ENCODE peak calls at places on chromosomes 3 and 15, in seven cellular contexts. C is NCI-H1092 treated with DMSO at 0.1 percent for 48 hours, D is glutamatergic neuron, H is neural crest cell, L is AML-193, F is osteocyte, Z is mesothelial cell of epicardium. M is an unnamed sample.
A peak's percentile ranks its signal among the peaks of the same experiment; 100 is the strongest.

GRCh38 chr3:186469525-186469924 is 74.7 kb downstream of the CRYGS start:
- DNase-seq in C (no peak), D (no peak), H (no peak), L (no peak), F (peak; percentile 32), Z (no peak), M (no peak)

GRCh38 chr3:179898024-179898423 is 138.7 kb downstream of the PEX5L start:
- DNase-seq in C (no peak), D (peak; percentile 24), H (peak; percentile 14), L (no peak), F (no peak), Z (no peak), M (no peak)

GRCh38 chr3:2978977-2979732 is 131.0 kb downstream of the IL5RA start:
- DNase-seq in C (no peak), D (no peak), H (no peak), L (no peak), F (no peak), Z (no peak), M (no peak)

GRCh38 chr3:47512416-47513124 is 942 bp downstream of the ELP6 start:
- DNase-seq in C (peak; percentile 12), D (peak; percentile 24), H (peak; percentile 12), L (peak; percentile 15), F (no peak), Z (no peak), M (peak; percentile 74)

GRCh38 chr3:66394261-66395249 is 106.3 kb downstream of the LRIG1 start:
- DNase-seq in C (no peak), D (no peak), H (no peak), L (no peak), F (no peak), Z (no peak), M (no peak)

GRCh38 chr3:32472716-32473115 is 29.9 kb downstream of the CMTM6 start:
- DNase-seq in C (no peak), D (no peak), H (no peak), L (no peak), F (no peak), Z (no peak), M (no peak)

GRCh38 chr15:96494530-96494929 is 164.0 kb downstream of the NR2F2 start:
- DNase-seq in C (no peak), D (no peak), H (no peak), L (peak; percentile 95), F (peak; percentile 66), Z (no peak), M (no peak)

GRCh38 chr3:54093849-54094248 is 28.5 kb upstream of the CACNA2D3 start:
- DNase-seq in C (no peak), D (no peak), H (no peak), L (no peak), F (no peak), Z (no peak), M (no peak)

GRCh38 chr15:25971053-25971452 is 107.9 kb upstream of the ATP10A start:
- DNase-seq in C (no peak), D (no peak), H (no peak), L (no peak), F (no peak), Z (no peak), M (no peak)

GRCh38 chr15:33730815-33731214 is 237.5 kb upstream of the CHRM5 start:
- DNase-seq in C (no peak), D (no peak), H (no peak), L (no peak), F (no peak), Z (no peak), M (no peak)

GRCh38 chr3:157064402-157064801 is 95.5 kb downstream of the CCNL1 start:
- DNase-seq in C (no peak), D (no peak), H (no peak), L (no peak), F (no peak), Z (no peak), M (no peak)

GRCh38 chr3:151155409-151156128 is 47.4 kb downstream of the GPR171 start:
- DNase-seq in C (no peak), D (no peak), H (no peak), L (no peak), F (no peak), Z (no peak), M (no peak)

GRCh38 chr3:115134648-115135347 is 12.3 kb downstream of the ZBTB20 start:
- DNase-seq in C (peak; percentile 9), D (no peak), H (no peak), L (no peak), F (no peak), Z (no peak), M (no peak)

GRCh38 chr15:71044006-71044405 is 71.3 kb upstream of the THSD4 start:
- DNase-seq in C (no peak), D (no peak), H (no peak), L (no peak), F (no peak), Z (no peak), M (no peak)

GRCh38 chr3:124664804-124665203 is 65.4 kb upstream of the UMPS start:
- DNase-seq in C (no peak), D (no peak), H (no peak), L (no peak), F (no peak), Z (no peak), M (no peak)

GRCh38 chr3:56453027-56453426 is 15.2 kb downstream of the ERC2 start:
- DNase-seq in C (no peak), D (no peak), H (no peak), L (no peak), F (no peak), Z (no peak), M (no peak)

GRCh38 chr3:64224826-64225606 is at the start of gene PRICKLE2:
- DNase-seq in C (no peak), D (peak; percentile 74), H (peak; percentile 58), L (no peak), F (peak; percentile 89), Z (no peak), M (peak; percentile 89)

M was measured in suprapubic skin.